ENCODE peak calls at places on chromosomes 16 and 17, in six cellular contexts. Z, J, W, B, Q and C are unnamed samples.

GRCh38 chr17:70767102-70767701 is 597.9 kb downstream of the KCNJ2 start:
- DNase-seq in W (peak; percentile 60), Q (peak; percentile 42), J (peak; percentile 57), B (peak; percentile 61), Z (peak; percentile 53), C (peak; percentile 49)

GRCh38 chr17:81309140-81309858 is 14.2 kb upstream of the SLC38A10 start:
- DNase-seq in W (peak; percentile 84), Q (peak; percentile 85), B (peak; percentile 88), Z (peak; percentile 77), J (peak; percentile 85), C (peak; percentile 55)

GRCh38 chr16:29820271-29820701 is at the start of gene MVP:
- DNase-seq in W (peak; percentile 72), Q (no peak), J (peak; percentile 59), Z (no peak), B (peak; percentile 87), C (peak; percentile 78)

GRCh38 chr16:76668207-76668725 is 391.1 kb downstream of the CNTNAP4 start:
- DNase-seq in B (no peak), W (no peak), Z (peak; percentile 61), Q (no peak), J (no peak), C (no peak)

GRCh38 chr16:68131813-68132706 is 46.9 kb downstream of the NFATC3 start:
- DNase-seq in B (no peak), J (no peak), W (no peak), Z (no peak), Q (no peak), C (no peak)

GRCh38 chr17:40514013-40514875 is 12.8 kb upstream of the TNS4 start:
- DNase-seq in Z (no peak), J (no peak), W (no peak), Q (no peak), B (no peak), C (no peak)

GRCh38 chr17:66459811-66460270 is 157.4 kb downstream of the PRKCA start:
- DNase-seq in W (no peak), Q (peak; percentile 77), J (peak; percentile 97), B (peak; percentile 99), Z (no peak), C (no peak)

GRCh38 chr16:27253526-27253930 is 15.0 kb downstream of the NSMCE1 start:
- DNase-seq in J (peak; percentile 77), W (no peak), Z (no peak), Q (peak; percentile 65), B (peak; percentile 93), C (no peak)

GRCh38 chr17:21353326-21354010 is 22.7 kb upstream of the KCNJ12 start:
- DNase-seq in B (peak; percentile 81), W (no peak), J (no peak), Z (no peak), Q (no peak), C (no peak)

GRCh38 chr17:28908640-28909098 is 5.8 kb upstream of the DHRS13 start:
- DNase-seq in J (peak; percentile 66), Z (no peak), B (peak; percentile 83), W (no peak), Q (no peak), C (no peak)

GRCh38 chr17:4599505-4600281 is 15.4 kb downstream of the SMTNL2 start:
- DNase-seq in J (peak; percentile 19), B (no peak), Q (no peak), W (peak; percentile 62), Z (peak; percentile 70), C (no peak)

GRCh38 chr17:70552230-70552981 is 383.1 kb downstream of the KCNJ2 start:
- DNase-seq in B (peak; percentile 58), Z (peak; percentile 75), J (peak; percentile 80), Q (peak; percentile 29), W (peak; percentile 72), C (peak; percentile 45)

DNA sequence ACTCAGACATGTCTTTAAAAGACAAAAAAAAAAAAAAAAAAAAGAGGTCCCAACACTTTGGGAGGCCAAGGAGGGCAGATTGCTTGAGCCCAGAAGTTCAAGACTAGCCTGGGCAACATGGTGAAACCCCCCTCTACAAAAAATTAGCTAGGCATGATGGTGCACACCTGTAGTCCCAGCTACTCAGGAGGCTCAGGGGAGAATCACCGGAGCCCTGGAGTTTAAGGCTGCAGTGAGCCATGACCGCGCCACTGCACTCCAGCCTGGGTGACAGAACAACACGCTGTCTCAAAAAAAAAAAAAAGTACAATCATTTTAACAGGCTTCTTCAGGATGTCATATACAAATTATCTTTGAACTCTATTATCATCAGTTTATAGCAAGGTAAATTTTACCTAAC is 22.0 kb downstream of the C16orf87 start:
- DNase-seq in W (no peak), B (no peak), Q (no peak), Z (no peak), J (no peak), C (no peak)
- TF ChIP-seq EZH2phosphoT487 in W (no peak), B (no peak), Q (no peak), Z (no peak), J (no peak), C (no peak)

GRCh38 chr16:49652441-49653175 is 203.3 kb downstream of the ZNF423 start:
- DNase-seq in J (no peak), Z (no peak), Q (no peak), W (no peak), B (peak; percentile 95), C (no peak)

GRCh38 chr16:49651226-49651625 is 204.7 kb downstream of the ZNF423 start:
- DNase-seq in J (no peak), Q (no peak), Z (no peak), B (no peak), W (no peak), C (no peak)

GRCh38 chr16:49650603-49651002 is 205.3 kb downstream of the ZNF423 start:
- DNase-seq in B (no peak), Q (no peak), Z (no peak), W (no peak), J (no peak), C (no peak)

GRCh38 chr16:49653577-49653976 is 202.3 kb downstream of the ZNF423 start:
- DNase-seq in Z (no peak), J (no peak), Q (no peak), W (no peak), B (no peak), C (no peak)

DNA sequence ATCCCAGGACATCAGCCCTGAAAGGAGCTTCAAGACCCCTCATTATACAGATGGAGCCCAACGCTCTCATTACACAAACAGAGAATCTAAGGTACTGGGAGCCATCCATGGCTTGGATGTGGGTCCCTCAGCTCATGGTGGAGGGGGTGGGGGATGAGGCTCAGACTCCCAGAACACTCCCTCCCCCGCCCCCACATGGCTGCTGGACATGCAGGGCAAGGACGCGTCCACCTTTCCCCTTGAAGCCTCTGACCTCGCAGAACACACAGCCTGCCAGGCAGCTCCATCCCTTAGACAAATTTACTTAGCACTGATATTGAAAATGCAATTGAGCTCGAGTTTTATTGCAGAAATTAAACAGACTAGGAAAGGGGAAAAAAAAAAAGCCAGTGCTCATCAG is 203.9 kb downstream of the ZNF423 start:
- DNase-seq in J (no peak), Z (no peak), B (no peak), W (peak; percentile 59), Q (no peak), C (no peak)
- H3K9ac ChIP-seq in J (no peak overlapping the region), Z (no peak overlapping the region), B (peak overlapping the region; percentile 67), W (no peak overlapping the region), Q (no peak overlapping the region), C (no peak overlapping the region)

GRCh38 chr17:51487947-51488346 is 227.6 kb downstream of the UTP18 start:
- DNase-seq in J (peak; percentile 56), W (peak; percentile 33), Z (peak; percentile 59), Q (peak; percentile 77), B (peak; percentile 10), C (no peak)
- TF ChIP-seq EZH2phosphoT487 in J (no peak), W (no peak), Z (no peak), Q (no peak), B (no peak), C (no peak)

GRCh38 chr17:82429824-82430223 is 11.4 kb upstream of the OGFOD3 start:
- DNase-seq in Z (no peak), J (no peak), Q (no peak), W (no peak), B (no peak), C (no peak)
- H3K9ac ChIP-seq in Z (no peak overlapping the region), J (no peak overlapping the region), Q (no peak overlapping the region), W (no peak overlapping the region), B (no peak overlapping the region), C (no peak overlapping the region)

DNA sequence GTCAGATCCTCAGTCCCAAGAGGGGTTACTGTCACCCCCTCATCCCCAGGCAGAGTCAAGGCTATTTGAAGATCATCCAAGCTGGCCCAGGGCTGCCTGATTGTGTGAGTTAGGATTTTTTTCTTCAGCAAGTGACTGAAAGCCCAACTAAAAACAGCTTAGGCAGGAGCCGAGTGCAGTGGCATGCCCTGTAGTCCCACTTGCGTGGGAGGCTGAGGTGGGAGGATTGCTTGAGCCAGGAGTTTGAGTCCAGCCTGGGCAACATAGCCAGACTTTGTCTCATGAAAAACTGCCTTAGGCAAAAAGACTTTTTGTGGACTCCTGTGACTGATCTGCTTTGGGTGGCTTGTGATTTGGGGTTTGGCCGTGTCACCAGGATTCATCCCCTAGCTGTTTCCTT is 19.9 kb downstream of the PGS1 start:
- DNase-seq in J (no peak), Q (no peak), Z (no peak), B (no peak), W (no peak), C (no peak)
- TF ChIP-seq EZH2phosphoT487 in J (no peak), Q (no peak), Z (no peak), B (no peak), W (no peak), C (no peak)

GRCh38 chr16:85902366-85903155 is 3.6 kb downstream of the IRF8 start:
- DNase-seq in Z (peak; percentile 75), J (no peak), Q (no peak), W (no peak), B (no peak), C (peak; percentile 93)

GRCh38 chr16:85908444-85908843 is 9.5 kb downstream of the IRF8 start:
- DNase-seq in J (no peak), Q (no peak), B (no peak), W (no peak), Z (no peak), C (peak; percentile 51)

GRCh38 chr16:85906349-85906748 is 7.4 kb downstream of the IRF8 start:
- DNase-seq in Q (no peak), Z (no peak), B (no peak), W (no peak), J (no peak), C (no peak)

GRCh38 chr16:85903576-85903975 is 4.6 kb downstream of the IRF8 start:
- DNase-seq in W (no peak), B (no peak), Z (no peak), J (no peak), Q (no peak), C (peak; percentile 33)

DNA sequence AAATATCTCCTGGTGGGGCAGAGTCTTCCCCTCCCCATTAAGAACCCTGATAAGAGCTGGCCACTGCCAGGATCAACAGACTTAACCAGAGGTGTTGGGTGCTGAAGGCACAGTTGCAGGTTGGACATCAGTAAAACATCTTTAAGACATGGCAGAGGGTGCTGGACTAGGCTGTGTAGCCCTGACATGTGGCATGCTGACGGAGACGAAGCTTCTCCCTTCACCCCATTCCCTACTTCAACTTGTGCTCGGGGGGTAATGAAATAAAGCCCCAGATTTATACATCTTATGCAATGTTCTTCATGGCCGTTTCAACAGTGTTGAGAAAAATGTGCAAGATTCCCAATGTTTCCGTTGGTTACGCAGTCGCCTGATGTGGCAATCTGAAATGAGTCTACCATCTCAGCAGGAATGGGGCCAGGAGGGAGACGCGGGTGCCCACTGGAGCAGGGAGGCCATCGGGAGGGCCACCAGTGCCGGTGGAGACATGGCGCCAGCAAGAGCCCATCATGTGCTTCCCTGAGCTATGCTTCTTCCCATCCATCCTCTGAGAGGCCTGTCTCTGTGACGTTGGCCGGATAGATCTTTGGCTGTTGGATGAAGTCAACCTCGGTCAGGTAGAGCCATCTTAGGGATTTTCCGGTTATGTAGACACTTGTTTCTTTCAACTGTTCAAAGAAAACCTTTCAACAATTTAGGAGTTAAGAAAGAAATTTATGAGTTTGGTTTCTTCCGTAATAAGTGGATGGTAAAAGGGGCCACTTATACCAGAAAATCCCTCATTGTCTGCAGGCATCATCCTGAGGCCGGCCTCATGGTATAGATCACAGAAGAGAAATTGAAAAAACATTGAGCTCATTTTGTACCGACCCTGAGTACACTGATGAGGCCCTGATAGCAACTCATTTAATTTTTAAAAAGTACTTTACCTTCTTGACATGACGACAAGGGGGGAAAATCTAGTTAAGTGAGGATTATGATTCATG is 6.4 kb downstream of the IRF8 start:
- DNase-seq in J (no peak), Q (no peak), B (no peak), Z (no peak), W (no peak), C (no peak)
- H3K9ac ChIP-seq in J (no peak overlapping the region), Q (no peak overlapping the region), B (no peak overlapping the region), Z (no peak overlapping the region), W (no peak overlapping the region), C (no peak overlapping the region)